ENCODE peak calls at places on chromosomes 4 and X, in five cellular contexts. T, I, A, M and P are unnamed samples.

GRCh38 chr4:156931267-156931666 is 40.3 kb downstream of the PDGFC start:
- DNase-seq in T (no peak), I (no peak), A (peak), M (no peak), P (no peak)

GRCh38 chrX:141669689-141670088 is 28.9 kb downstream of the SPANXD start:
- DNase-seq in T (no peak), I (no peak), A (no peak), M (no peak), P (no peak)

GRCh38 chr4:179719766-179720470 is 2277.7 kb upstream of the AGA start:
- DNase-seq in T (peak), I (no peak), A (peak), M (no peak), P (no peak)

GRCh38 chr4:139791681-139792080 is 126.1 kb downstream of the MGST2 start:
- DNase-seq in T (no peak), I (peak), A (no peak), M (no peak), P (no peak)

GRCh38 chrX:50579955-50580354 is 109.3 kb upstream of the DGKK start:
- DNase-seq in T (peak), I (peak), A (peak), M (peak), P (peak)

GRCh38 chrX:133350751-133351150 is 64.5 kb downstream of the GPC4 start:
- DNase-seq in T (no peak), I (no peak), A (peak), M (no peak), P (peak)

GRCh38 chr4:72442147-72442546 is 126.9 kb downstream of the ADAMTS3 start:
- DNase-seq in T (no peak), I (no peak), A (no peak), M (no peak), P (no peak)

GRCh38 chr4:173074501-173074946 is 94.1 kb upstream of the GALNT7 start:
- DNase-seq in T (no peak), I (peak), A (peak), M (no peak), P (no peak)

GRCh38 chr4:109969909-109970308 is 57.2 kb downstream of the EGF start:
- DNase-seq in T (peak), I (no peak), A (no peak), M (no peak), P (no peak)

GRCh38 chr4:55447826-55448225 is 52.1 kb downstream of the TMEM165 start:
- DNase-seq in T (no peak), I (no peak), A (peak), M (no peak), P (no peak)

GRCh38 chrX:108735087-108735679 is 1.2 kb downstream of the IRS4 start:
- DNase-seq in T (no peak), I (no peak), A (no peak), M (no peak), P (no peak)

GRCh38 chrX:72247206-72247944 is 8.5 kb upstream of the ERCC6L start:
- DNase-seq in T (peak), I (no peak), A (no peak), M (no peak), P (no peak)

GRCh38 chrX:110277609-110278008 is 40.3 kb downstream of the AMMECR1 start:
- DNase-seq in T (peak), I (no peak), A (no peak), M (no peak), P (no peak)

GRCh38 chr4:94757192-94758140 is at the start of gene BMPR1B:
- DNase-seq in T (peak), I (no peak), A (peak), M (no peak), P (peak)

GRCh38 chr4:7120341-7120740 is 52.5 kb upstream of the GRPEL1 start:
- DNase-seq in T (no peak), I (no peak), A (peak), M (no peak), P (no peak)

GRCh38 chr4:64756016-64756415 is 346.8 kb upstream of the TECRL start:
- DNase-seq in T (peak), I (no peak), A (peak), M (no peak), P (no peak)

GRCh38 chrX:39757971-39758370 is 339.8 kb downstream of the BCOR start:
- DNase-seq in T (no peak), I (no peak), A (no peak), M (no peak), P (no peak)

GRCh38 chrX:97672138-97672537 is 788.4 kb downstream of the RPA4 start:
- DNase-seq in T (no peak), I (peak), A (no peak), M (no peak), P (no peak)

GRCh38 chr4:114236370-114236769 is 256.9 kb upstream of the ARSJ start:
- DNase-seq in T (no peak), I (no peak), A (no peak), M (no peak), P (no peak)

GRCh38 chr4:54482529-54482961 is 175.2 kb upstream of the KIT start:
- DNase-seq in T (no peak), I (no peak), A (no peak), M (no peak), P (no peak)

GRCh38 chr4:145058256-145058655 is 39.7 kb downstream of the ANAPC10 start:
- DNase-seq in T (no peak), I (no peak), A (no peak), M (no peak), P (no peak)

GRCh38 chrX:7941390-7942042 is 14.3 kb upstream of the PNPLA4 start:
- DNase-seq in T (no peak), I (peak), A (peak), M (no peak), P (no peak)

GRCh38 chr4:1822568-1823544 is 29.8 kb downstream of the FGFR3 start:
- DNase-seq in T (no peak), I (no peak), A (no peak), M (no peak), P (no peak)

GRCh38 chrX:151825927-151826471 is 86.7 kb upstream of the MAGEA4 start:
- DNase-seq in T (no peak), I (no peak), A (peak), M (no peak), P (peak)

GRCh38 chr4:107862658-107863057 is 37.9 kb downstream of the SGMS2 start:
- DNase-seq in T (no peak), I (no peak), A (no peak), M (no peak), P (no peak)

GRCh38 chrX:130994671-130995070 is 63.5 kb upstream of the ARHGAP36 start:
- DNase-seq in T (no peak), I (no peak), A (peak), M (no peak), P (no peak)

GRCh38 chr4:4457803-4458550 is 71.1 kb downstream of the NSG1 start:
- DNase-seq in T (no peak), I (no peak), A (no peak), M (no peak), P (no peak)

GRCh38 chr4:167903291-167903721 is 189.0 kb upstream of the ANXA10 start:
- DNase-seq in T (peak), I (no peak), A (no peak), M (no peak), P (no peak)

GRCh38 chrX:22165732-22166457 is 106.8 kb upstream of the CBLL2 start:
- DNase-seq in T (peak), I (no peak), A (peak), M (no peak), P (no peak)

GRCh38 chr4:115331241-115331640 is 217.8 kb upstream of the NDST4 start:
- DNase-seq in T (no peak), I (no peak), A (no peak), M (no peak), P (no peak)

GRCh38 chr4:7034262-7035081 is 8.7 kb upstream of the TADA2B start:
- DNase-seq in T (no peak), I (no peak), A (no peak), M (no peak), P (no peak)

GRCh38 chr4:1945912-1946311 is 62.9 kb downstream of the NELFA start:
- DNase-seq in T (no peak), I (no peak), A (no peak), M (no peak), P (no peak)

GRCh38 chrX:21985332-21985777 is 44.8 kb downstream of the SMS start:
- DNase-seq in T (peak), I (peak), A (peak), M (peak), P (peak)

GRCh38 chr4:5824635-5825034 is 68.3 kb downstream of the CRMP1 start:
- DNase-seq in T (peak), I (peak), A (peak), M (no peak), P (no peak)

GRCh38 chr4:3387943-3388348 is 53.8 kb upstream of the HGFAC start:
- DNase-seq in T (peak), I (peak), A (peak), M (peak), P (peak)

GRCh38 chrX:117301086-117301485 is 815.5 kb downstream of the KLHL13 start:
- DNase-seq in T (no peak), I (no peak), A (no peak), M (no peak), P (no peak)